ENCODE peak calls at places on chromosome 9, in seven cellular contexts. H is adipocyte, R is psoas muscle, V is PC-3, Y is IMR-90, B is fibroblast of mammary gland, L is uterus. Q is an unnamed sample.

GRCh38 chr9:20508242-20508641 is 114.1 kb downstream of the MLLT3 start:
- DNase-seq in B (no peak), H (no peak), R (no peak), L (no peak), Y (no peak), V (no peak), Q (no peak)

GRCh38 chr9:6566409-6567139 is 79.0 kb downstream of the GLDC start:
- DNase-seq in L (peak), V (peak), H (peak), B (peak), Y (peak), R (no peak), Q (peak)

GRCh38 chr9:105073147-105073546 is 145.2 kb upstream of the ABCA1 start:
- DNase-seq in L (no peak), Y (peak), R (no peak), H (no peak), B (peak), V (peak), Q (peak)

GRCh38 chr9:34991833-34992375 is 2.4 kb downstream of the DNAJB5 start:
- DNase-seq in H (no peak), B (no peak), Y (no peak), L (peak), R (peak), V (peak), Q (peak)

GRCh38 chr9:14099737-14100136 is 214.2 kb downstream of the NFIB start:
- DNase-seq in V (no peak), Y (no peak), B (no peak), L (no peak), H (no peak), R (no peak), Q (no peak)

GRCh38 chr9:83620841-83621636 is 1.9 kb upstream of the IDNK start:
- DNase-seq in B (peak), H (peak), L (no peak), V (peak), R (no peak), Y (peak), Q (no peak)

GRCh38 chr9:105484226-105484625 is 36.4 kb downstream of the FSD1L start:
- DNase-seq in H (no peak), L (no peak), R (no peak), V (no peak), B (no peak), Y (no peak), Q (no peak)

GRCh38 chr9:97768731-97769130 is 71.6 kb upstream of the XPA start:
- DNase-seq in B (peak), R (no peak), H (peak), Y (peak), L (no peak), V (no peak), Q (no peak)

GRCh38 chr9:116643691-116644090 is 43.4 kb upstream of the TRIM32 start:
- DNase-seq in B (peak), R (no peak), Y (peak), V (no peak), H (peak), L (no peak), Q (no peak)

GRCh38 chr9:107119735-107120134 is 163.3 kb upstream of the RAD23B start:
- DNase-seq in V (no peak), R (no peak), B (no peak), Y (no peak), L (no peak), H (no peak), Q (no peak)

GRCh38 chr9:115106642-115107041 is 11.3 kb downstream of the TNC start:
- DNase-seq in V (peak), B (peak), Y (peak), H (peak), L (no peak), R (no peak), Q (no peak)

GRCh38 chr9:33375841-33376321 is 26.5 kb downstream of the AQP7 start:
- DNase-seq in L (peak), V (no peak), Y (no peak), B (peak), R (peak), H (no peak), Q (no peak)

GRCh38 chr9:137076636-137077009 is 694 bp upstream of the UAP1L1 start:
- DNase-seq in R (no peak), V (no peak), Y (no peak), H (no peak), B (no peak), L (no peak), Q (no peak)
- H3K4me3 ChIP-seq in R (peak), V (no peak), Y (peak), H (peak), B (peak), L (peak), Q (peak)

GRCh38 chr9:126523621-126524111 is 90.1 kb upstream of the LMX1B start:
- DNase-seq in Y (no peak), H (no peak), R (no peak), V (no peak), L (no peak), B (peak), Q (no peak)
- H3K4me3 ChIP-seq in Y (no peak), H (no peak), R (no peak), V (no peak), L (no peak), B (no peak), Q (no peak)

GRCh38 chr9:133959966-133960567 is 32.1 kb downstream of the VAV2 start:
- DNase-seq in V (no peak), B (no peak), R (peak), L (no peak), H (no peak), Y (no peak), Q (no peak)

GRCh38 chr9:133962341-133962740 is 29.8 kb downstream of the VAV2 start:
- DNase-seq in H (no peak), Y (no peak), L (no peak), R (peak), B (no peak), V (no peak), Q (no peak)

GRCh38 chr9:133963166-133963565 is 29.0 kb downstream of the VAV2 start:
- DNase-seq in L (no peak), V (no peak), H (no peak), Y (no peak), B (no peak), R (peak), Q (no peak)

GRCh38 chr9:133960568-133961129 is 31.5 kb downstream of the VAV2 start:
- DNase-seq in V (no peak), L (no peak), R (peak), B (no peak), H (no peak), Y (no peak), Q (no peak)

DNA sequence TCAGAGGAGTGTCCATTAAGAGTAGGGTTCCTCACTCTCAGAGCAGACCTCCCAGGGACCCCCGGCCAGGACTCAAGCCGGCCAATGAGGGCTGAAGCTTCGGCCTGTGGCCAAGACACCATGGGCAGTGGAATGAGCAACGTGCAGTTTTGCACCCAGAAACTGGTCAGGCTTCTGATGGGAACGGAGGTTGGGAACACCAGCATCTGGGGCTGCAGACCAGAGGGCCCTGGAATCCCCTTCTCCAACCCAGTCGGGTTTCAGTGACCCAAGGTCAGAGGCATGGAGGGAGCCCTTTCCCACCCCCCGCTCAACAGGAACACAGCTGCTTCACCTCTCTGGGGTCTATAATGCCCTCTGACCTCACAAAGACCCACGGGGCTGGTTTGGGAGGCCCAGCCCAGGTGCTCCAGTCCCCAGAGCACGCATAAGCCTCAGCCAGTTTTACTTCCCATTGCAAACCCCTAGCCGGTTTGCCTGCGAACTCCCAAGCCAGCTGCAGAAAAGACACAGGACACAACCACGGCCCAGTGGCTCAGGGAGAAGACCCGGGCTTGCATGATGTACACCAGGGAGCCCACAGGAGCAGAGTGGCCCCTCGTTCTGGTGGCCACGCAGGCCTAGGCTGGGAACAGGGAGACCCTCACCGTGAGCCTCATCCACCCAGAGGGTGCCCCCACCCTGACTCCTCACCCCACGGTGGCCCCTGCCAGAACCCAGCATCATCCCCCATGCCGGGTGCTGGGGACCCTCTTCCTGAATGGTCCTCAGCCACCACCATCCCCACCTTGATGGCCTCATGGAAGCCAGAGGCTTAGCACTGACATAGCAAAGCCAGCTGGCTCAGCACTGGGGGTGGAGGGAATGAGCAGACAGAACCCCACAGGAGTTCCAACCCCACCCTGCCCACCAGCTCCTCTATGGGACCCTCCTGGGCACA is 30.6 kb downstream of the VAV2 start:
- DNase-seq in L (no peak), B (no peak), Y (no peak), H (no peak), V (no peak), R (peak), Q (no peak)
- H3K4me3 ChIP-seq in L (no peak), B (no peak), Y (no peak), H (no peak), V (no peak), R (no peak), Q (no peak)

GRCh38 chr9:37328561-37329227 is 93.8 kb upstream of the GRHPR start:
- DNase-seq in R (no peak), V (no peak), H (no peak), Y (no peak), L (no peak), B (no peak), Q (no peak)

GRCh38 chr9:37324691-37325490 is 97.6 kb upstream of the GRHPR start:
- DNase-seq in Y (no peak), V (no peak), L (no peak), R (no peak), B (no peak), H (no peak), Q (no peak)

GRCh38 chr9:37327553-37327952 is 94.9 kb upstream of the GRHPR start:
- DNase-seq in R (no peak), V (no peak), Y (no peak), L (no peak), H (no peak), B (no peak), Q (no peak)

GRCh38 chr9:37325778-37326177 is 96.7 kb upstream of the GRHPR start:
- DNase-seq in Y (peak), H (no peak), B (peak), R (no peak), V (no peak), L (no peak), Q (no peak)

GRCh38 chr9:37324261-37324683 is 98.2 kb upstream of the GRHPR start:
- DNase-seq in Y (peak), R (no peak), B (no peak), V (no peak), H (no peak), L (no peak), Q (no peak)
- H3K4me3 ChIP-seq in Y (no peak), R (no peak), B (no peak), V (no peak), H (no peak), L (no peak), Q (no peak)

GRCh38 chr9:132591751-132592314 is 9.4 kb downstream of the BARHL1 start:
- DNase-seq in L (no peak), V (no peak), R (no peak), Y (no peak), H (no peak), B (no peak), Q (no peak)
- H3K4me3 ChIP-seq in L (no peak), V (no peak), R (no peak), Y (no peak), H (no peak), B (no peak), Q (no peak)

GRCh38 chr9:120711841-120712538 is 2.3 kb downstream of the MEGF9 start:
- DNase-seq in L (no peak), Y (no peak), V (peak), H (no peak), B (peak), R (no peak), Q (no peak)

GRCh38 chr9:120711354-120711753 is 2.9 kb downstream of the MEGF9 start:
- DNase-seq in B (peak), R (no peak), Y (no peak), L (no peak), V (no peak), H (peak), Q (no peak)

GRCh38 chr9:120713257-120714087 is 798 bp downstream of the MEGF9 start:
- DNase-seq in L (peak), H (peak), R (peak), B (no peak), Y (no peak), V (peak), Q (no peak)

GRCh38 chr9:120714088-120714845 is at the start of gene MEGF9:
- DNase-seq in H (peak), R (peak), L (peak), V (peak), Y (peak), B (peak), Q (peak)

DNA sequence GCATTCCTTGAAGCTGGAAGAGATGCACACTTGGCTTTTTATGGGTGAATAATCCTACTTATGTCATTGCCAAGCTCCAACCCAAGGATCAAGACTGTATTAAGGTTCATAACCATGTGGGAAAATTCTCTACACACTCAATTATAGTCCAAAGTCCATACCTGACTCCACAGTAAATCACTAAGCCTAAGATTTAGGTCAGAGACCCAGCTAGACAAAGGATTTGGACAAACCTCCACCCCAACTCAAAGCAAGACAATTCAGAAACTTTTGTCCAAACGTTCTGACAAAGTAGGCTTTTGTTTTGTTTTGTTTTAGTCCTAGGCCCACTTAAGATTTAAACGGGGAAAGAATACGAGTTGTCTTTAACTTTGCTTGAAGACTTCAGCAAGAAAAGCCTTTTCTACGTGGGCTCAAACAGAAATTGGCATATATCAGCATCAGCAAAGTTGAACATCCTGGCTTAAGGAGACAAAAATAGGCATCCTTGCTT is 1.7 kb downstream of the MEGF9 start:
- DNase-seq in R (no peak), Y (no peak), L (no peak), B (no peak), H (no peak), V (no peak), Q (no peak)
- H3K4me3 ChIP-seq in R (peak), Y (peak), L (no peak), B (no peak), H (peak), V (peak), Q (peak)

DNA sequence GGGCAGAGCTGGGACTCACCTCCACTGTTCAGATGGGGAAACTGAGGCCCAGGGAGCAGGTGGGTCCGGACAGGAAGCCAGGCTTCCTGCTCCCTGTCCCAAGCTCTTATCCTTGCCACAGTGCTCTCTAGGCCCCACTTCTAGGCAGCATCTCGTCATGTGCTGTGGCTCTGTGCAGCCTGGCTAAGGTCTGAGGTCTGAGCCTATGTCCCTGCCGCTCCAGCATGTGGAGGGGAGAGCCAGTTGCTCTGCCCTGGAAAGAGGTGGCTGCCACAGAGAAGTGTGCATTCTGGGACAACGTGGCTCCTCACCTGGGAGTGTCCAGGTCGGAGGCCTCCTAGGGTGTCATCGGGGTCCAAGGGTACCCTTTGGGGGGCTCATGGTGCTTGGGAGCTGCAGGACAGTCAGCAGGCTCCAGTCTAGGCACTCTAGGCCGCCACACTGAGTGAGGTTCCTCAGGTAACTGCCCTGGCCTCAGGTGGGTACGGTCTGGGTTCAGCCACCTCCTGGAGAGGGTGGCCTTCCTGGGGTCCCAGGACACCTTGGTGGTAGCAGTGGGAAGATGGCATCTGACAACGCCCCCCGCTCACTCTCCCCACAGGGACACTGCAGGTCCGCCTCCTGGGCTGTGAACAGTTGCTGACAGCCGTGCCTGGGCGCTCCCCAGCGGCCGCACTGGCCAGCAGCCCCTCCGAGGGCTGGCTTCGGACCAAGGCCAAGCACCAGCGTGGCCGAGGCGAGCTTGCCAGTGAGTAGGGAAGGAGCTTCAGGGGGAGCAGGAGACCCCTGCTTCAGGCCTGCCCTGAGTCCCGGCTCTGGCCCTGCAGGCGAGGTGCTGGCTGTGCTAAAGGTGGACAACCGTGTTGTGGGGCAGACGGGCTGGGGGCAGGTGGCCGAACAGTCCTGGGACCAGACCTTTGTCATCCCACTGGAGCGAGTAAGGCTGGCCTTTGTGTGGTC is 10.4 kb downstream of the PKN3 start:
- DNase-seq in B (no peak), R (peak), V (no peak), H (no peak), L (no peak), Y (no peak), Q (no peak)
- H3K4me3 ChIP-seq in B (no peak), R (no peak), V (no peak), H (no peak), L (no peak), Y (no peak), Q (no peak)